ENCODE peak calls at places on chromosomes 7 and 10, in eight cellular contexts. One of them, this sample, is unnamed.

GRCh38 chr10:79392506-79393176 is 45.4 kb downstream of the PPIF start:
- DNase-seq in foreskin fibroblast: no peak
- DNase-seq in cardiac fibroblast: no peak
- DNase-seq in lower leg skin: no peak
- DNase-seq in choroid plexus epithelial cell: no peak
- DNase-seq in heart left ventricle: no peak
- DNase-seq in GM12865: no peak
- DNase-seq in CD8-positive, alpha-beta T cell: no peak
- DNase-seq in this sample: no peak

GRCh38 chr10:6918305-6918704 is 338.2 kb upstream of the PRKCQ start:
- DNase-seq in lower leg skin: no peak
- DNase-seq in foreskin fibroblast: no peak
- DNase-seq in heart left ventricle: no peak
- DNase-seq in GM12865: peak
- DNase-seq in cardiac fibroblast: no peak
- DNase-seq in choroid plexus epithelial cell: peak
- DNase-seq in CD8-positive, alpha-beta T cell: peak
- DNase-seq in this sample: no peak

GRCh38 chr10:7891634-7892033 is 73.3 kb downstream of the TAF3 start:
- DNase-seq in foreskin fibroblast: no peak
- DNase-seq in cardiac fibroblast: peak
- DNase-seq in heart left ventricle: no peak
- DNase-seq in CD8-positive, alpha-beta T cell: no peak
- DNase-seq in lower leg skin: no peak
- DNase-seq in choroid plexus epithelial cell: peak
- DNase-seq in GM12865: no peak
- DNase-seq in this sample: no peak

GRCh38 chr10:119301397-119301796 is 94.0 kb downstream of the GRK5 start:
- DNase-seq in heart left ventricle: peak
- DNase-seq in cardiac fibroblast: no peak
- DNase-seq in foreskin fibroblast: no peak
- DNase-seq in lower leg skin: no peak
- DNase-seq in GM12865: peak
- DNase-seq in CD8-positive, alpha-beta T cell: peak
- DNase-seq in choroid plexus epithelial cell: no peak
- DNase-seq in this sample: no peak

GRCh38 chr7:3109516-3109915 is 65.8 kb upstream of the CARD11 start:
- DNase-seq in GM12865: no peak
- DNase-seq in lower leg skin: no peak
- DNase-seq in choroid plexus epithelial cell: no peak
- DNase-seq in foreskin fibroblast: no peak
- DNase-seq in heart left ventricle: no peak
- DNase-seq in CD8-positive, alpha-beta T cell: no peak
- DNase-seq in cardiac fibroblast: no peak
- DNase-seq in this sample: no peak

GRCh38 chr10:63217120-63217605 is 84.0 kb downstream of the NRBF2 start:
- DNase-seq in foreskin fibroblast: no peak
- DNase-seq in GM12865: peak
- DNase-seq in heart left ventricle: no peak
- DNase-seq in cardiac fibroblast: peak
- DNase-seq in lower leg skin: no peak
- DNase-seq in CD8-positive, alpha-beta T cell: peak
- DNase-seq in choroid plexus epithelial cell: peak
- DNase-seq in this sample: no peak

GRCh38 chr7:28414453-28414852 is 2.1 kb downstream of the CREB5 start:
- DNase-seq in lower leg skin: no peak
- DNase-seq in cardiac fibroblast: no peak
- DNase-seq in GM12865: no peak
- DNase-seq in foreskin fibroblast: no peak
- DNase-seq in heart left ventricle: no peak
- DNase-seq in choroid plexus epithelial cell: no peak
- DNase-seq in CD8-positive, alpha-beta T cell: no peak
- DNase-seq in this sample: no peak

GRCh38 chr7:88480901-88481300 is 174.2 kb upstream of the STEAP4 start:
- DNase-seq in choroid plexus epithelial cell: peak
- DNase-seq in GM12865: no peak
- DNase-seq in foreskin fibroblast: no peak
- DNase-seq in lower leg skin: no peak
- DNase-seq in heart left ventricle: no peak
- DNase-seq in CD8-positive, alpha-beta T cell: no peak
- DNase-seq in cardiac fibroblast: no peak
- DNase-seq in this sample: no peak

GRCh38 chr7:24401628-24402593 is 117.9 kb downstream of the NPY start:
- DNase-seq in foreskin fibroblast: peak
- DNase-seq in GM12865: peak
- DNase-seq in heart left ventricle: no peak
- DNase-seq in lower leg skin: no peak
- DNase-seq in cardiac fibroblast: peak
- DNase-seq in CD8-positive, alpha-beta T cell: no peak
- DNase-seq in choroid plexus epithelial cell: peak
- DNase-seq in this sample: no peak

GRCh38 chr10:52410916-52411315 is 96.8 kb downstream of the DKK1 start:
- DNase-seq in lower leg skin: no peak
- DNase-seq in choroid plexus epithelial cell: no peak
- DNase-seq in GM12865: no peak
- DNase-seq in heart left ventricle: peak
- DNase-seq in cardiac fibroblast: no peak
- DNase-seq in foreskin fibroblast: no peak
- DNase-seq in CD8-positive, alpha-beta T cell: no peak
- DNase-seq in this sample: no peak

GRCh38 chr7:129438839-129439640 is 4.8 kb downstream of the STRIP2 start:
- DNase-seq in choroid plexus epithelial cell: peak
- DNase-seq in foreskin fibroblast: peak
- DNase-seq in heart left ventricle: no peak
- DNase-seq in CD8-positive, alpha-beta T cell: no peak
- DNase-seq in cardiac fibroblast: peak
- DNase-seq in lower leg skin: no peak
- DNase-seq in GM12865: no peak
- DNase-seq in this sample: no peak

GRCh38 chr10:74244097-74244685 is 93.2 kb downstream of the ADK start:
- DNase-seq in heart left ventricle: no peak
- DNase-seq in lower leg skin: no peak
- DNase-seq in foreskin fibroblast: peak
- DNase-seq in GM12865: peak
- DNase-seq in choroid plexus epithelial cell: peak
- DNase-seq in cardiac fibroblast: peak
- DNase-seq in CD8-positive, alpha-beta T cell: peak
- DNase-seq in this sample: no peak

GRCh38 chr7:44383566-44383965 is 58.2 kb upstream of the CAMK2B start:
- DNase-seq in lower leg skin: peak
- DNase-seq in foreskin fibroblast: peak
- DNase-seq in CD8-positive, alpha-beta T cell: no peak
- DNase-seq in heart left ventricle: no peak
- DNase-seq in choroid plexus epithelial cell: peak
- DNase-seq in cardiac fibroblast: peak
- DNase-seq in GM12865: no peak
- DNase-seq in this sample: no peak

GRCh38 chr10:97519342-97519741 is 20.6 kb downstream of the UBTD1 start:
- DNase-seq in choroid plexus epithelial cell: no peak
- DNase-seq in heart left ventricle: no peak
- DNase-seq in CD8-positive, alpha-beta T cell: no peak
- DNase-seq in cardiac fibroblast: peak
- DNase-seq in foreskin fibroblast: no peak
- DNase-seq in lower leg skin: no peak
- DNase-seq in GM12865: no peak
- DNase-seq in this sample: no peak

GRCh38 chr7:150685219-150686029 is at the start of gene GIMAP2:
- DNase-seq in choroid plexus epithelial cell: peak
- DNase-seq in lower leg skin: no peak
- DNase-seq in heart left ventricle: no peak
- DNase-seq in cardiac fibroblast: peak
- DNase-seq in foreskin fibroblast: no peak
- DNase-seq in GM12865: peak
- DNase-seq in CD8-positive, alpha-beta T cell: no peak
- DNase-seq in this sample: no peak
- TF ChIP-seq CTCF in choroid plexus epithelial cell: no peak
- TF ChIP-seq CTCF in lower leg skin: no peak
- TF ChIP-seq CTCF in heart left ventricle: no peak
- TF ChIP-seq CTCF in cardiac fibroblast: no peak
- TF ChIP-seq CTCF in foreskin fibroblast: no peak
- TF ChIP-seq CTCF in GM12865: no peak
- TF ChIP-seq CTCF in CD8-positive, alpha-beta T cell: no peak
- TF ChIP-seq CTCF in this sample: no peak

GRCh38 chr10:106479619-106480018 is 684.9 kb downstream of the SORCS1 start:
- DNase-seq in lower leg skin: no peak
- DNase-seq in CD8-positive, alpha-beta T cell: no peak
- DNase-seq in choroid plexus epithelial cell: no peak
- DNase-seq in heart left ventricle: no peak
- DNase-seq in foreskin fibroblast: no peak
- DNase-seq in cardiac fibroblast: peak
- DNase-seq in GM12865: no peak
- DNase-seq in this sample: no peak
- TF ChIP-seq CTCF in lower leg skin: no peak
- TF ChIP-seq CTCF in CD8-positive, alpha-beta T cell: no peak
- TF ChIP-seq CTCF in choroid plexus epithelial cell: no peak
- TF ChIP-seq CTCF in heart left ventricle: no peak
- TF ChIP-seq CTCF in foreskin fibroblast: no peak
- TF ChIP-seq CTCF in cardiac fibroblast: no peak
- TF ChIP-seq CTCF in GM12865: no peak
- TF ChIP-seq CTCF in this sample: no peak

DNA sequence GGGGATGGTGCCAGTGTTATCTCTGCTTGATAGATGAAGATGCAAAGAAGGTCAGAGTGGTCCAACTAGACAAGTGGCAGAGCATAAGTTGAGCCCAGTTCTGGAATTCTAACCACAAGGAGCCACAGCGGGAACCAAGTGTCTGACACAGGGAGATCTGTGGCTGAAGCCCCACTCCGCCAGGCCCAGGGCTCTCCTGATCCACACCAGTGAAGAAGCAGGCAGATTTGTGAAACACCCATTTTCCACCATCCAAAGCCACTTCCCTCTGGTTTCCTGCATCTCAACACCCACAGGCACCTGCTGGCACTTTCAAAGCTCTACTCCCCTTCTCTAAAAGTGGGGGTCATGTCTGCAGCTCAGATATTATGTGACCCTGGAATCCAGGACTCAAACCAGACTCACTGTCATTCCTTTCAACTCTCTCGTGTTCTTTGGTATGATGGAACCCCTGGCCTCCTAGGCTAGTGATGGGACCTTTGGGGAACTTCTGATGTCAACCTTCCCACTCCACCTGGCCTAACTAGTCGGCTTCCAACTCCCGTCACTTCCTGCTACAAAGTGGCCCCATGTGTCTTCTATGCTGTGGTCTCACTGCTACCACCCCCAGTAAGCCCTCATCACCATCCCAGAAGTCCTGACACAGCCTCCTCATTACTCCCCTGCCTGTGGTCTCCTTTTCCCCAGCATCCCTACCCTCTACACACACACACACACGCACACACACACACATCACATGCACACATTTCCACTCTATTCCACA is 177.6 kb downstream of the GRID1 start:
- DNase-seq in heart left ventricle: no peak
- DNase-seq in choroid plexus epithelial cell: no peak
- DNase-seq in cardiac fibroblast: no peak
- DNase-seq in GM12865: no peak
- DNase-seq in lower leg skin: no peak
- DNase-seq in CD8-positive, alpha-beta T cell: no peak
- DNase-seq in foreskin fibroblast: no peak
- DNase-seq in this sample: no peak
- TF ChIP-seq CTCF in heart left ventricle: no peak
- TF ChIP-seq CTCF in choroid plexus epithelial cell: no peak
- TF ChIP-seq CTCF in cardiac fibroblast: no peak
- TF ChIP-seq CTCF in GM12865: no peak
- TF ChIP-seq CTCF in lower leg skin: no peak
- TF ChIP-seq CTCF in CD8-positive, alpha-beta T cell: no peak
- TF ChIP-seq CTCF in foreskin fibroblast: no peak
- TF ChIP-seq CTCF in this sample: no peak

DNA sequence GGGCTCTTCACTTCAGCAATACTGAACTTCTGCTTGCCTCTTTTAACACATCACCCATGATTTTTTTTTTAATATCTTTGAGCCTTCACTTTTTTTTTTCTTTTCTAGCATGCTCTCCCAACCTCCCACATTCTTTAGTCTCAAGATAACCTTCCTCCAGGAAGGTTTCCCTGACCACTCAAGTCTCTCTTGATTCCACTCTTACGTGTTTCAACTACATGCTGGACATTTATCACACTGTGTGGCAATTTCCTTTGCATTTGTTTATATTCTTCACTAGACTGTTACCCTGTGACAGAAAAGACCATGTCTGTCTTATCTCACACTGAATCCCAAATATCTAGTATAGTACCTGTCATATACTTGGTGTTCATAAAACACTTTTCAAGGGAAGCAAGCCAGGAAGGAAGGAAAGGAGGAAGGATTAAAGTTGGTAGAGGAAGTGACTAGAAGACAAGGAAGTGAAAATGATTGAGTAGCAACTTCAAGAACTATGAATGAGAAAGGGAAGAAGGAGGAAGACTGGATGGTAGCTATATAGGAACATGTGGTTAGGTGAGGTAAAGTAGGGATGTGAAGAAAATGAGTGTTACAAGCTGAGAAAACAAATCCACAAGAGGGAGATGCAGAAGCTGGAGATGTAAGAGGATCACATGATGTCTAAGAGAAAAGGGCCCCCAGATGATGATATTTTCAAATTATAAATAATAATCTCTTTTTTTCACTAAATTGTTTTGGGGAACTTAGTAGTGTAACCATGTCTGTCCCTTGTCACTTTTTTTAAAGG is 40.4 kb downstream of the IFIT5 start:
- DNase-seq in cardiac fibroblast: no peak
- DNase-seq in CD8-positive, alpha-beta T cell: no peak
- DNase-seq in choroid plexus epithelial cell: peak
- DNase-seq in lower leg skin: no peak
- DNase-seq in GM12865: no peak
- DNase-seq in heart left ventricle: no peak
- DNase-seq in foreskin fibroblast: no peak
- DNase-seq in this sample: no peak
- TF ChIP-seq CTCF in cardiac fibroblast: no peak
- TF ChIP-seq CTCF in CD8-positive, alpha-beta T cell: no peak
- TF ChIP-seq CTCF in choroid plexus epithelial cell: peak
- TF ChIP-seq CTCF in lower leg skin: no peak
- TF ChIP-seq CTCF in GM12865: no peak
- TF ChIP-seq CTCF in heart left ventricle: no peak
- TF ChIP-seq CTCF in foreskin fibroblast: no peak
- TF ChIP-seq CTCF in this sample: no peak

GRCh38 chr10:80945267-80945880 is 407.7 kb downstream of the SH2D4B start:
- DNase-seq in GM12865: peak
- DNase-seq in lower leg skin: no peak
- DNase-seq in choroid plexus epithelial cell: no peak
- DNase-seq in foreskin fibroblast: no peak
- DNase-seq in heart left ventricle: no peak
- DNase-seq in cardiac fibroblast: no peak
- DNase-seq in CD8-positive, alpha-beta T cell: no peak
- DNase-seq in this sample: no peak
- TF ChIP-seq CTCF in GM12865: peak
- TF ChIP-seq CTCF in lower leg skin: peak
- TF ChIP-seq CTCF in choroid plexus epithelial cell: no peak
- TF ChIP-seq CTCF in foreskin fibroblast: no peak
- TF ChIP-seq CTCF in heart left ventricle: peak
- TF ChIP-seq CTCF in cardiac fibroblast: no peak
- TF ChIP-seq CTCF in CD8-positive, alpha-beta T cell: no peak
- TF ChIP-seq CTCF in this sample: peak

DNA sequence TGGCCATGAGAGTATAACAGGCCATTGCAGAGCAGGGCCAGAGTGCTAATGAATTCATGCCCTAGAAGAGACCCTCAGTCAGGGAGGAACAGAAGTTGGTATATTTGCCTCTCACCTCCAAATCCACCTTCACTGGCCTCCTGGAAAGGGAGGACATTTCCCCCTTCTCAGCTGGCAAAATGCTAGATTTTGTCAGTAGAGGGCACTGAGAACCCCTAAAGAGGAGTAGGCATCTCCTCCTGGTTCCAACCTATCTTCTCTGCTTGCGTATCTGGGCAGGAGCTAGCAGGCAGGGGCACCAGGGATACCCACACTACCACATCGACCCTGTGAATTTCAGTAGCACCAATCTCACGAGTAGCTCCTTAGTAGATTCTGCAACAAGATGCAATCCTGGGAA is 79.8 kb upstream of the GHITM start:
- DNase-seq in CD8-positive, alpha-beta T cell: no peak
- DNase-seq in foreskin fibroblast: no peak
- DNase-seq in GM12865: no peak
- DNase-seq in lower leg skin: no peak
- DNase-seq in heart left ventricle: no peak
- DNase-seq in choroid plexus epithelial cell: no peak
- DNase-seq in cardiac fibroblast: no peak
- DNase-seq in this sample: no peak
- TF ChIP-seq CTCF in CD8-positive, alpha-beta T cell: no peak
- TF ChIP-seq CTCF in foreskin fibroblast: peak
- TF ChIP-seq CTCF in GM12865: peak
- TF ChIP-seq CTCF in lower leg skin: no peak
- TF ChIP-seq CTCF in heart left ventricle: no peak
- TF ChIP-seq CTCF in choroid plexus epithelial cell: no peak
- TF ChIP-seq CTCF in cardiac fibroblast: no peak
- TF ChIP-seq CTCF in this sample: no peak